ENCODE peak calls at places on chromosomes 12 and 14, in five cellular contexts. One of them, this sample, is unnamed.

GRCh38 chr12:754871-755562 is 2.6 kb downstream of the WNK1 start:
- DNase-seq in ascending aorta: no peak
- DNase-seq in BE2C: no peak
- DNase-seq in mesothelial cell of epicardium: no peak
- DNase-seq in dorsolateral prefrontal cortex: no peak
- DNase-seq in this sample: no peak

GRCh38 chr12:69789351-69789750 is 35.7 kb upstream of the MYRFL start:
- DNase-seq in mesothelial cell of epicardium: no peak
- DNase-seq in dorsolateral prefrontal cortex: no peak
- DNase-seq in ascending aorta: no peak
- DNase-seq in BE2C: no peak
- DNase-seq in this sample: no peak

GRCh38 chr14:94685681-94686485 is 73.7 kb downstream of the SERPINA3 start:
- DNase-seq in ascending aorta: no peak
- DNase-seq in mesothelial cell of epicardium: no peak
- DNase-seq in BE2C: no peak
- DNase-seq in dorsolateral prefrontal cortex: no peak
- DNase-seq in this sample: no peak

GRCh38 chr12:106080786-106081185 is 58.0 kb downstream of the NUAK1 start:
- DNase-seq in BE2C: no peak
- DNase-seq in mesothelial cell of epicardium: no peak
- DNase-seq in dorsolateral prefrontal cortex: no peak
- DNase-seq in ascending aorta: no peak
- DNase-seq in this sample: no peak

GRCh38 chr12:74171478-74171909 is 366.1 kb upstream of the ATXN7L3B start:
- DNase-seq in mesothelial cell of epicardium: no peak
- DNase-seq in dorsolateral prefrontal cortex: no peak
- DNase-seq in ascending aorta: no peak
- DNase-seq in BE2C: no peak
- DNase-seq in this sample: no peak

GRCh38 chr12:110689002-110689600 is at the start of gene HVCN1:
- DNase-seq in BE2C: no peak
- DNase-seq in dorsolateral prefrontal cortex: no peak
- DNase-seq in mesothelial cell of epicardium: peak; percentile 33
- DNase-seq in ascending aorta: peak; percentile 75
- DNase-seq in this sample: no peak

GRCh38 chr12:52643233-52644077 is 8.6 kb downstream of the KRT2 start:
- DNase-seq in BE2C: no peak
- DNase-seq in dorsolateral prefrontal cortex: no peak
- DNase-seq in ascending aorta: no peak
- DNase-seq in mesothelial cell of epicardium: no peak
- DNase-seq in this sample: no peak

GRCh38 chr12:105083551-105084105 is 630 bp downstream of the ALDH1L2 start:
- DNase-seq in mesothelial cell of epicardium: no peak
- DNase-seq in dorsolateral prefrontal cortex: peak; percentile 76
- DNase-seq in ascending aorta: peak; percentile 84
- DNase-seq in BE2C: peak; percentile 52
- DNase-seq in this sample: no peak

GRCh38 chr14:103961928-103962578 is 19.7 kb upstream of the RD3L start:
- DNase-seq in dorsolateral prefrontal cortex: no peak
- DNase-seq in BE2C: no peak
- DNase-seq in ascending aorta: no peak
- DNase-seq in mesothelial cell of epicardium: no peak
- DNase-seq in this sample: no peak

GRCh38 chr12:19799216-19799615 is 359.9 kb downstream of the AEBP2 start:
- DNase-seq in dorsolateral prefrontal cortex: no peak
- DNase-seq in ascending aorta: no peak
- DNase-seq in BE2C: no peak
- DNase-seq in mesothelial cell of epicardium: no peak
- DNase-seq in this sample: no peak

GRCh38 chr14:32354716-32355115 is 25.6 kb downstream of the AKAP6 start:
- DNase-seq in dorsolateral prefrontal cortex: no peak
- DNase-seq in mesothelial cell of epicardium: no peak
- DNase-seq in ascending aorta: no peak
- DNase-seq in BE2C: peak; percentile 13
- DNase-seq in this sample: no peak

GRCh38 chr12:89225808-89226368 is 126.4 kb downstream of the DUSP6 start:
- DNase-seq in dorsolateral prefrontal cortex: no peak
- DNase-seq in ascending aorta: peak; percentile 66
- DNase-seq in mesothelial cell of epicardium: no peak
- DNase-seq in BE2C: no peak
- DNase-seq in this sample: no peak

GRCh38 chr12:76688627-76689026 is 75.3 kb upstream of the ZDHHC17 start:
- DNase-seq in mesothelial cell of epicardium: no peak
- DNase-seq in BE2C: no peak
- DNase-seq in ascending aorta: no peak
- DNase-seq in dorsolateral prefrontal cortex: no peak
- DNase-seq in this sample: no peak

GRCh38 chr12:26987634-26988424 is 26.4 kb downstream of the TM7SF3 start:
- DNase-seq in dorsolateral prefrontal cortex: no peak
- DNase-seq in BE2C: no peak
- DNase-seq in mesothelial cell of epicardium: no peak
- DNase-seq in ascending aorta: no peak
- DNase-seq in this sample: no peak

GRCh38 chr12:90275088-90275487 is 566.5 kb upstream of the ATP2B1 start:
- DNase-seq in BE2C: no peak
- DNase-seq in mesothelial cell of epicardium: no peak
- DNase-seq in dorsolateral prefrontal cortex: no peak
- DNase-seq in ascending aorta: no peak
- DNase-seq in this sample: no peak

GRCh38 chr12:49808686-49809368 is 19.4 kb downstream of the NCKAP5L start:
- DNase-seq in dorsolateral prefrontal cortex: peak; percentile 72
- DNase-seq in mesothelial cell of epicardium: no peak
- DNase-seq in ascending aorta: no peak
- DNase-seq in BE2C: no peak
- DNase-seq in this sample: no peak

GRCh38 chr12:83161451-83161850 is 474.7 kb downstream of the TMTC2 start:
- DNase-seq in mesothelial cell of epicardium: no peak
- DNase-seq in dorsolateral prefrontal cortex: no peak
- DNase-seq in ascending aorta: no peak
- DNase-seq in BE2C: no peak
- DNase-seq in this sample: no peak

GRCh38 chr14:28677381-28677780 is 89.2 kb upstream of the FOXG1 start:
- DNase-seq in ascending aorta: no peak
- DNase-seq in dorsolateral prefrontal cortex: no peak
- DNase-seq in BE2C: no peak
- DNase-seq in mesothelial cell of epicardium: no peak
- DNase-seq in this sample: no peak

GRCh38 chr14:96576359-96576758 is 74.2 kb downstream of the PAPOLA start:
- DNase-seq in BE2C: no peak
- DNase-seq in ascending aorta: no peak
- DNase-seq in dorsolateral prefrontal cortex: no peak
- DNase-seq in mesothelial cell of epicardium: no peak
- DNase-seq in this sample: no peak

GRCh38 chr14:49769171-49769570 is 1.2 kb downstream of the KLHDC2 start:
- DNase-seq in BE2C: no peak
- DNase-seq in dorsolateral prefrontal cortex: no peak
- DNase-seq in ascending aorta: no peak
- DNase-seq in mesothelial cell of epicardium: no peak
- DNase-seq in this sample: no peak

GRCh38 chr12:6552140-6552551 is 3.7 kb downstream of the IFFO1 start:
- DNase-seq in BE2C: no peak
- DNase-seq in mesothelial cell of epicardium: no peak
- DNase-seq in ascending aorta: peak; percentile 89
- DNase-seq in dorsolateral prefrontal cortex: peak; percentile 72
- DNase-seq in this sample: no peak

GRCh38 chr12:16225692-16226091 is 51.8 kb downstream of the SLC15A5 start:
- DNase-seq in ascending aorta: no peak
- DNase-seq in dorsolateral prefrontal cortex: no peak
- DNase-seq in mesothelial cell of epicardium: no peak
- DNase-seq in BE2C: no peak
- DNase-seq in this sample: no peak

GRCh38 chr12:2301531-2302461 is 249.0 kb downstream of the CACNA1C start:
- DNase-seq in dorsolateral prefrontal cortex: no peak
- DNase-seq in mesothelial cell of epicardium: no peak
- DNase-seq in BE2C: no peak
- DNase-seq in ascending aorta: peak; percentile 90
- DNase-seq in this sample: no peak

GRCh38 chr12:132284618-132285310 is 44.6 kb downstream of the GALNT9 start:
- DNase-seq in BE2C: no peak
- DNase-seq in mesothelial cell of epicardium: no peak
- DNase-seq in dorsolateral prefrontal cortex: peak; percentile 56
- DNase-seq in ascending aorta: no peak
- DNase-seq in this sample: no peak

GRCh38 chr12:55816876-55817351 is 610 bp downstream of the SARNP start:
- DNase-seq in dorsolateral prefrontal cortex: no peak
- DNase-seq in mesothelial cell of epicardium: no peak
- DNase-seq in ascending aorta: peak; percentile 58
- DNase-seq in BE2C: no peak
- DNase-seq in this sample: no peak

GRCh38 chr14:49479432-49479831 is 106.7 kb downstream of the RPS29 start:
- DNase-seq in mesothelial cell of epicardium: no peak
- DNase-seq in dorsolateral prefrontal cortex: no peak
- DNase-seq in BE2C: no peak
- DNase-seq in ascending aorta: no peak
- DNase-seq in this sample: no peak

GRCh38 chr14:29271669-29272068 is 505.1 kb downstream of the FOXG1 start:
- DNase-seq in ascending aorta: no peak
- DNase-seq in BE2C: no peak
- DNase-seq in mesothelial cell of epicardium: no peak
- DNase-seq in dorsolateral prefrontal cortex: no peak
- DNase-seq in this sample: no peak

DNA sequence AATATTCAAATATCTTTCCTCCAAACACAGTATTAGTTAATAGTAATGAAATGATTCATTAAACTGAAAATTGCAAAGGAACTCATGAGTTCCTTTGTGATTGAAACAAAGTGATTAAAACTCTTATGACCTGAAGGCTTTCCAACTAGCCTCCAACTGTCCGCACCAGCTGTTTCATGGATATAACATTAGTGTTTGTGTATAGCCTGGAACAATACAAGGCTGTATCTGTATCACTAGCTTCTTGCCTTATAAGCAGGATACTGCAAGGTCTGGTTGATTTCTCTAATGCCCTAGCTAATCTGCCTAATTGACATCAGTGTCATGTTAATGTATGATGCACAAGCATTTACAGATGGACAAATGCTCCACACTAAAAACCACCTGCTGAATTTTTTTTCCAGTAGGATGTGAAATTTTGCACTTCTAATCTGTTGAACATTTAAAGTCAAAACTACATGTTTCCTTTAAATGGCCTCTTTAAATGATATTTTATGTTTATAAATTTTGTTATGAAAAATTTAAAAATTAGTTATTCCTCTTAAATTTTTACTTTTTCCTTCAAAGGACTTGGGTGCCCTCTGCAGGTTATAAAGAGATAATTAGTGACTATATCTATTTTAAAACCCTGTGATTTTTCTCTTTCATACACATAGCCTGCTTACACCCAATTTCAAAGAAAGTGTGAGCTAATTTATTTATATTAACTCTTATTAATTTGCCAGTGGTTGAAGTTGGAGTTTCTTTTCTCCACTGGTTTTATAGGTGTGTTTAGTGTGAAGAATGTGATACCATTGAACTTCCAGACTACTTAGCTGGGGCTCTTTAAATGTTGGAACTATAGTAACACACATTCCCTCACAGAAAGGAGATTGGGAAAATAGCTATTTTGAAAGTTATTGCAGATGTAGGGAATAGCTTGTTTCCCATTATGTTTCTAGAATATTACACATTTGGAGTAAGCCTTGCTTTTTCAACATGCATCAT is 25.4 kb downstream of the AP5M1 start:
- DNase-seq in BE2C: no peak
- DNase-seq in mesothelial cell of epicardium: no peak
- DNase-seq in ascending aorta: no peak
- DNase-seq in dorsolateral prefrontal cortex: no peak
- DNase-seq in this sample: no peak
- TF ChIP-seq CTCF in BE2C: peak; percentile 23
- TF ChIP-seq CTCF in mesothelial cell of epicardium: peak; percentile 34
- TF ChIP-seq CTCF in ascending aorta: no peak
- TF ChIP-seq CTCF in dorsolateral prefrontal cortex: peak; percentile 48
- TF ChIP-seq CTCF in this sample: no peak

GRCh38 chr12:28872654-28873268 is 276.3 kb upstream of the FAR2 start:
- DNase-seq in BE2C: peak; percentile 77
- DNase-seq in ascending aorta: no peak
- DNase-seq in dorsolateral prefrontal cortex: peak; percentile 41
- DNase-seq in mesothelial cell of epicardium: no peak
- DNase-seq in this sample: no peak
- TF ChIP-seq CTCF in BE2C: peak; percentile 97
- TF ChIP-seq CTCF in ascending aorta: peak; percentile 24
- TF ChIP-seq CTCF in dorsolateral prefrontal cortex: peak; percentile 82
- TF ChIP-seq CTCF in mesothelial cell of epicardium: peak; percentile 72
- TF ChIP-seq CTCF in this sample: no peak

DNA sequence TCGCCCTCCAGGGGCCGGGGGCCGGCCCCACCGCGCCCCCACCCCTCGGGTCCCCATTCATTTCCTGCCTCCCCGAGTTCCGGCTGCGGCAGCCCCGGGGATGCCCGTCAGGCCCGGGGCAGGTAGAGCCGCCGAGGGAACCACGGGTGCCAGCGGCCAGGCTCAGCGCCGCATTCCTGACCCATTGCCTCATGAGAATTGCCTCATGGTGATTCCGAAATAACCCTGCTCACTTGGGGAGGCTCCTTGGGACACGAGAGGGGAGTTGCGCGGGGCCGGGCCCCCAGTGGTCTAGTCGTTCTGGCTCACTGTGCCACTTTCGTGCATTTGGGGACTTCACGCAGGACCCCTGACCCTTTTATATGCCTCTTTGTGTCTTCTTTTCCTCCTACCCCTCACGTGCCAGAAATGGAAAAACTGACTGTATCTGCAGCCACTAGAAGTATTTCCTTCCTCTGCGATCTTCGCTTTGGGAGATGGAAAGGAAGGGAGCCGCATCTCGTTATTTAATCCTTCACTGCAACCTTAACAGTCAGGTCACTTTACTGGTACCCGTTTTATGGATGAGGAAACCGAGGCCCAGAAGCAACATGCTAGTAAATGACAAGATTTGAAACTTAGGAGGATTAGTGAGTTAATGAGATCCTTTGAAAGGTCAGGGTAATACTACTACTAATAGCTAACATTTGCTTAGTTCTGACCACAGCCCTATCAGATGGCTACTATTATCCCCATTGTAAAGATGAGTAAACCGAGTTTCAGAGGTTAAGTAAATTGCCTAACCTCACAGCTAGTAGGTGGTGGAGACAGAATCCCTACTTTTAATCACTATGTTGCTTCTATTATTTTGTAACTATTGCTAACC is 754 bp downstream of the PTPN11 start:
- DNase-seq in mesothelial cell of epicardium: peak; percentile 34
- DNase-seq in BE2C: peak; percentile 53
- DNase-seq in ascending aorta: peak; percentile 90
- DNase-seq in dorsolateral prefrontal cortex: peak; percentile 47
- DNase-seq in this sample: peak; percentile 59
- TF ChIP-seq CTCF in mesothelial cell of epicardium: peak; percentile 13
- TF ChIP-seq CTCF in BE2C: no peak
- TF ChIP-seq CTCF in ascending aorta: no peak
- TF ChIP-seq CTCF in dorsolateral prefrontal cortex: no peak
- TF ChIP-seq CTCF in this sample: no peak

GRCh38 chr14:30908826-30909225 is 34.5 kb downstream of the COCH start:
- DNase-seq in ascending aorta: no peak
- DNase-seq in mesothelial cell of epicardium: no peak
- DNase-seq in dorsolateral prefrontal cortex: no peak
- DNase-seq in BE2C: no peak
- DNase-seq in this sample: no peak

GRCh38 chr14:30907659-30908057 is 33.3 kb downstream of the COCH start:
- DNase-seq in mesothelial cell of epicardium: no peak
- DNase-seq in dorsolateral prefrontal cortex: no peak
- DNase-seq in ascending aorta: no peak
- DNase-seq in BE2C: no peak
- DNase-seq in this sample: no peak

GRCh38 chr14:30903285-30904124 is 29.1 kb downstream of the COCH start:
- DNase-seq in mesothelial cell of epicardium: no peak
- DNase-seq in ascending aorta: no peak
- DNase-seq in dorsolateral prefrontal cortex: no peak
- DNase-seq in BE2C: no peak
- DNase-seq in this sample: no peak

GRCh38 chr14:30906752-30907658 is 32.6 kb downstream of the COCH start:
- DNase-seq in ascending aorta: no peak
- DNase-seq in mesothelial cell of epicardium: no peak
- DNase-seq in dorsolateral prefrontal cortex: no peak
- DNase-seq in BE2C: no peak
- DNase-seq in this sample: no peak
- TF ChIP-seq CTCF in ascending aorta: no peak
- TF ChIP-seq CTCF in mesothelial cell of epicardium: no peak
- TF ChIP-seq CTCF in dorsolateral prefrontal cortex: peak; percentile 53
- TF ChIP-seq CTCF in BE2C: peak; percentile 58
- TF ChIP-seq CTCF in this sample: no peak